ENCODE peak calls at places on chromosome 14, in five cellular contexts. B, R, H, W and G are unnamed samples.

GRCh38 chr14:61750708-61751474 is 11.3 kb upstream of the SNAPC1 start:
- DNase-seq in B (peak; percentile 94), R (peak; percentile 93), H (peak; percentile 94), W (peak; percentile 91), G (peak; percentile 89)

GRCh38 chr14:60061371-60061770 is 30.4 kb upstream of the PCNX4 start:
- DNase-seq in B (no peak), R (no peak), H (no peak), W (no peak), G (no peak)

GRCh38 chr14:70143306-70143705 is 45.4 kb downstream of the SLC8A3 start:
- DNase-seq in B (no peak), R (no peak), H (no peak), W (no peak), G (no peak)

GRCh38 chr14:58626441-58626840 is 11.3 kb upstream of the DACT1 start:
- DNase-seq in B (no peak), R (no peak), H (no peak), W (no peak), G (no peak)

GRCh38 chr14:45103806-45104205 is 19.9 kb downstream of the PRPF39 start:
- DNase-seq in B (no peak), R (no peak), H (no peak), W (no peak), G (no peak)

GRCh38 chr14:68968051-68968450 is 11.1 kb downstream of the ACTN1 start:
- DNase-seq in B (no peak), R (no peak), H (no peak), W (no peak), G (no peak)

GRCh38 chr14:36271939-36272907 is 48.2 kb downstream of the MBIP start:
- DNase-seq in B (peak; percentile 70), R (peak; percentile 50), H (no peak), W (peak; percentile 15), G (peak; percentile 57)

GRCh38 chr14:86799244-86799647 is 1193.7 kb downstream of the GALC start:
- DNase-seq in B (no peak), R (no peak), H (no peak), W (no peak), G (no peak)

GRCh38 chr14:97851438-97851995 is 1054.3 kb downstream of the VRK1 start:
- DNase-seq in B (no peak), R (no peak), H (no peak), W (no peak), G (no peak)

GRCh38 chr14:76584271-76584702 is 177.0 kb upstream of the VASH1 start:
- DNase-seq in B (no peak), R (no peak), H (no peak), W (no peak), G (no peak)

GRCh38 chr14:31560759-31561154 is 447 bp upstream of the NUBPL start:
- DNase-seq in B (no peak), R (no peak), H (no peak), W (no peak), G (no peak)

GRCh38 chr14:90829677-90830076 is 13.4 kb upstream of the TTC7B start:
- DNase-seq in B (peak; percentile 44), R (no peak), H (peak; percentile 39), W (no peak), G (no peak)

GRCh38 chr14:24071836-24072420 is 566 bp downstream of the CPNE6 start:
- DNase-seq in B (no peak), R (peak; percentile 19), H (no peak), W (peak; percentile 34), G (no peak)

GRCh38 chr14:76687611-76688372 is 73.5 kb upstream of the VASH1 start:
- DNase-seq in B (no peak), R (no peak), H (no peak), W (peak; percentile 58), G (no peak)

GRCh38 chr14:55129086-55129427 is at the start of gene LGALS3:
- DNase-seq in B (peak; percentile 94), R (peak; percentile 90), H (peak; percentile 83), W (peak; percentile 88), G (peak; percentile 70)

GRCh38 chr14:66117600-66117999 is 368.6 kb upstream of the CCDC196 start:
- DNase-seq in B (no peak), R (no peak), H (no peak), W (no peak), G (no peak)

GRCh38 chr14:29754134-29754533 is 173.5 kb downstream of the PRKD1 start:
- DNase-seq in B (no peak), R (no peak), H (no peak), W (no peak), G (no peak)

GRCh38 chr14:57485635-57486034 is 8.0 kb downstream of the CCDC198 start:
- DNase-seq in B (no peak), R (no peak), H (no peak), W (no peak), G (no peak)

GRCh38 chr14:66119805-66120204 is 366.4 kb upstream of the CCDC196 start:
- DNase-seq in B (no peak), R (no peak), H (no peak), W (no peak), G (no peak)

GRCh38 chr14:101789222-101789621 is 27.7 kb downstream of the PPP2R5C start:
- DNase-seq in B (no peak), R (no peak), H (no peak), W (no peak), G (peak; percentile 9)

GRCh38 chr14:101790232-101790631 is 28.7 kb downstream of the PPP2R5C start:
- DNase-seq in B (no peak), R (no peak), H (no peak), W (no peak), G (no peak)

GRCh38 chr14:101784631-101785030 is 23.1 kb downstream of the PPP2R5C start:
- DNase-seq in B (no peak), R (no peak), H (no peak), W (no peak), G (no peak)

GRCh38 chr14:101791919-101792572 is 30.5 kb downstream of the PPP2R5C start:
- DNase-seq in B (no peak), R (no peak), H (no peak), W (no peak), G (no peak)

GRCh38 chr14:101788016-101788695 is 26.6 kb downstream of the PPP2R5C start:
- DNase-seq in B (no peak), R (no peak), H (no peak), W (no peak), G (no peak)
- H3K4me3 ChIP-seq in B (no peak overlapping the region), R (no peak overlapping the region), H (no peak overlapping the region), W (no peak overlapping the region), G (no peak overlapping the region)

GRCh38 chr14:49897965-49898364 is 5.1 kb downstream of the ARF6 start:
- DNase-seq in B (no peak), R (no peak), H (no peak), W (no peak), G (peak; percentile 43)
- H3K27ac ChIP-seq in B (peak overlapping the region; percentile 42), R (peak overlapping the region; percentile 13), H (peak overlapping the region; percentile 99), W (peak overlapping the region; percentile 100), G (peak overlapping the region; percentile 16)

GRCh38 chr14:104970231-104971068 is 7.7 kb downstream of the AHNAK2 start:
- DNase-seq in B (no peak), R (peak; percentile 63), H (peak; percentile 89), W (peak; percentile 64), G (no peak)

GRCh38 chr14:104974146-104974541 is 4.0 kb downstream of the AHNAK2 start:
- DNase-seq in B (no peak), R (peak; percentile 42), H (no peak), W (no peak), G (no peak)

GRCh38 chr14:104971447-104972240 is 6.5 kb downstream of the AHNAK2 start:
- DNase-seq in B (no peak), R (peak; percentile 43), H (peak; percentile 44), W (no peak), G (no peak)

GRCh38 chr14:104973215-104974145 is 4.7 kb downstream of the AHNAK2 start:
- DNase-seq in B (peak; percentile 87), R (peak; percentile 83), H (peak; percentile 87), W (peak; percentile 87), G (peak; percentile 88)

DNA sequence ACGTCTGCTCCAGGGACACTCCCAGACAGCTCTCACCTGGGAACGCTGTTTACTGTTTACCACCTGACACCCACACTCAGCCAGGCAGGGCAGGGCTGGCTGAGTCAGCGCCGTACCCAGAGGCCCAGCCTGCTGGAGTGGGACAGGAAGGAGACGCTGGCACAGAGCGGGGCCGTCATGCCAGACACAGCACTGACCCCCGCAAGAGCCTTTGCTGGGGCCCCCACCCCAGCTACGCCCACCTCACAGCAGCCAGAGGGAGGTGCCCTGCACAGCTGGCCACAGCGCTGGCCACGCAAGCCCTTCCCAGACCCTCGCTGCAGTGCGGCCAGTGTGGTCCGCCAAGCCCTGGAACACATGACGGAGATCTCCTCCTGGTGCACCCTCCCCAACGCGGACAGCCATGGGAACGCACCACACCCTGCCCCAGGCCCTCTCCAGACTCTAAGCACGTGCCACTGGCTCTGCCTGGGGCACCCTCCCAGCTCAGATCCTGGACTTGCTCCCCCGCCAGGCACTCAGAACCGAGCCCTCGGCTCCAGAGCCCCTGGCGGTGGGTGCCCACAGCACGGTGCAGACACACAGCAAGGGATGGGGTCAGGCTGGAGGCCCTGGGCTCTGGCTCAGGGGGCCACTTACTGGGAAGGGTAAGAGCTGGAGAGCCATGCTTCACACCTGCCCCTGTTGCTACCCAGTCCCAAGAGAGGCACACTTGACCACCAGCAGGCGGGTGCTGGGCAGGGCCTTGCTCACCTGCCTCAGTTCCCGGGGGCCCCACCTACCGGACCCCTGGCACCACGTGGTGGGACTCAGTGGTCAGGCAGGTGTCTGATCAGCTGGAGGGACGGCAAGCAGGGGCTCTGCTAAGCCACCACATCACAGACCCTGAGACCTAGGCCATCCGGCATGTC is 5.6 kb downstream of the AHNAK2 start:
- DNase-seq in B (peak; percentile 88), R (peak; percentile 83), H (peak; percentile 77), W (peak; percentile 84), G (peak; percentile 83)
- H3K27me3 ChIP-seq in B (peaks cover 3% of the 10 kb centered on the region), R (peaks cover 13% of the 10 kb centered on the region), H (peaks cover 36% of the 10 kb centered on the region), W (peaks cover 42% of the 10 kb centered on the region), G (no peaks in the 10 kb centered on the region)

GRCh38 chr14:22977434-22977683 is 5.0 kb downstream of the AJUBA start:
- DNase-seq in B (no peak), R (no peak), H (no peak), W (no peak), G (no peak)
- H3K4me3 ChIP-seq in B (no peak overlapping the region), R (no peak overlapping the region), H (no peak overlapping the region), W (no peak overlapping the region), G (no peak overlapping the region)

GRCh38 chr14:32897724-32898064 is 41.0 kb upstream of the NPAS3 start:
- DNase-seq in B (no peak), R (no peak), H (no peak), W (no peak), G (no peak)

GRCh38 chr14:32900602-32901001 is 38.1 kb upstream of the NPAS3 start:
- DNase-seq in B (no peak), R (no peak), H (no peak), W (no peak), G (no peak)

GRCh38 chr14:32898876-32899275 is 39.8 kb upstream of the NPAS3 start:
- DNase-seq in B (no peak), R (no peak), H (no peak), W (no peak), G (no peak)

DNA sequence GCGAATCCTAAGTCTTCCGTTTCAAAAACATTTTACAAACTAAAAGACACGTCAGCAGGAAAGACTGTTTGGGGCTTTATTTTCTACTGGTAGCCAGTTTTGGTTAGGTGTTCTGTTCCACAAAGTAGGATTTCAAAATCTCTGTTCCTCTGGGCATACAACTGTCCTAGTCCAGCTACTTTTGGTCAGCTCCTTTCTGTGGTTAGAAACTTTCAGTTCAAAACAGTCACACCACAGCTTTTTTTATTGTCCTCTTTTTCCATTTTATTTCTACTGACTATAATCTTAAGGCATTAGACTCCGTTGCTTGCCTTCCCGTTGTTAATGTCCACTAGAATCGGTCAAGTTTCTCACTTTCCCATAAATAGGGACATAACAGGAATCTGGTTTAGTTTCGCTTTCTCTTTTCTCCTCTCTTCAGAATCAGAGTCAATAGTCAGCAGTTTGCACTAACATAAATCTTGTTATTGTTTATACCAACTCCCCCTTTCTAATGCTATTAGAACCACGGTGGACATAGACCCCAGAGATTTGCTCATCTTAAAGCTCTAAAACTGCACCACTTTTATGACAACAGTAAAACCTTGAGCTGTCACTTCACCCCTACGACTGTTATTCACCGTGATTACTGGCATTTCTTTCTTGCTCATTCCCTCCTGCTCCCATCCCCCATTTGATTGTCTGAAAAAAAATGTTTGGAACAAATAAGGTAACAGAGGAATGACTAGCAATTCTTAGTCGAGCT is 41.5 kb upstream of the NPAS3 start:
- DNase-seq in B (no peak), R (no peak), H (no peak), W (no peak), G (no peak)
- H3K27ac ChIP-seq in B (peak overlapping the region; percentile 79), R (peak overlapping the region; percentile 58), H (peak overlapping the region; percentile 72), W (peak overlapping the region; percentile 80), G (peak overlapping the region; percentile 55)